ENCODE peak calls at places on chromosomes 1 and 21, in five cellular contexts. One of them, this sample, is unnamed.

GRCh38 chr1:182080955-182081582 is 19.6 kb upstream of the ZNF648 start:
- DNase-seq in HTR-8/SVneo: peak
- DNase-seq in stimulated activated CD8-positive, alpha-beta memory T cell treated with anti-CD3 and anti-CD28 coated beads, Interleukin-7, amount 100 ng/mL, for 1 hour: no peak
- DNase-seq in MCF 10A: peak
- DNase-seq in epithelial cell of esophagus: peak
- DNase-seq in this sample: no peak

GRCh38 chr1:157286646-157287420 is 148.6 kb upstream of the ETV3 start:
- DNase-seq in MCF 10A: no peak
- DNase-seq in HTR-8/SVneo: no peak
- DNase-seq in stimulated activated CD8-positive, alpha-beta memory T cell treated with anti-CD3 and anti-CD28 coated beads, Interleukin-7, amount 100 ng/mL, for 1 hour: no peak
- DNase-seq in epithelial cell of esophagus: no peak
- DNase-seq in this sample: no peak

GRCh38 chr1:178093150-178093957 is 550 bp upstream of the RASAL2 start:
- DNase-seq in stimulated activated CD8-positive, alpha-beta memory T cell treated with anti-CD3 and anti-CD28 coated beads, Interleukin-7, amount 100 ng/mL, for 1 hour: no peak
- DNase-seq in HTR-8/SVneo: peak
- DNase-seq in epithelial cell of esophagus: peak
- DNase-seq in MCF 10A: peak
- DNase-seq in this sample: peak

GRCh38 chr21:35043549-35043948 is 5.6 kb downstream of the RUNX1 start:
- DNase-seq in stimulated activated CD8-positive, alpha-beta memory T cell treated with anti-CD3 and anti-CD28 coated beads, Interleukin-7, amount 100 ng/mL, for 1 hour: no peak
- DNase-seq in HTR-8/SVneo: no peak
- DNase-seq in MCF 10A: no peak
- DNase-seq in epithelial cell of esophagus: no peak
- DNase-seq in this sample: no peak

GRCh38 chr1:206826409-206826808 is 39.0 kb upstream of the IL20 start:
- DNase-seq in MCF 10A: peak
- DNase-seq in stimulated activated CD8-positive, alpha-beta memory T cell treated with anti-CD3 and anti-CD28 coated beads, Interleukin-7, amount 100 ng/mL, for 1 hour: no peak
- DNase-seq in HTR-8/SVneo: peak
- DNase-seq in epithelial cell of esophagus: peak
- DNase-seq in this sample: no peak

GRCh38 chr1:41695118-41695517 is 210.6 kb upstream of the EDN2 start:
- DNase-seq in stimulated activated CD8-positive, alpha-beta memory T cell treated with anti-CD3 and anti-CD28 coated beads, Interleukin-7, amount 100 ng/mL, for 1 hour: no peak
- DNase-seq in epithelial cell of esophagus: peak
- DNase-seq in MCF 10A: no peak
- DNase-seq in HTR-8/SVneo: peak
- DNase-seq in this sample: no peak

GRCh38 chr1:225454733-225455132 is 26.9 kb upstream of the LBR start:
- DNase-seq in HTR-8/SVneo: peak
- DNase-seq in MCF 10A: peak
- DNase-seq in epithelial cell of esophagus: peak
- DNase-seq in stimulated activated CD8-positive, alpha-beta memory T cell treated with anti-CD3 and anti-CD28 coated beads, Interleukin-7, amount 100 ng/mL, for 1 hour: peak
- DNase-seq in this sample: no peak

GRCh38 chr1:179366093-179366800 is 476 bp downstream of the AXDND1 start:
- DNase-seq in MCF 10A: peak
- DNase-seq in stimulated activated CD8-positive, alpha-beta memory T cell treated with anti-CD3 and anti-CD28 coated beads, Interleukin-7, amount 100 ng/mL, for 1 hour: no peak
- DNase-seq in HTR-8/SVneo: no peak
- DNase-seq in epithelial cell of esophagus: peak
- DNase-seq in this sample: no peak

GRCh38 chr1:154524881-154525280 is 22.7 kb upstream of the SHE start:
- DNase-seq in MCF 10A: no peak
- DNase-seq in HTR-8/SVneo: no peak
- DNase-seq in epithelial cell of esophagus: no peak
- DNase-seq in stimulated activated CD8-positive, alpha-beta memory T cell treated with anti-CD3 and anti-CD28 coated beads, Interleukin-7, amount 100 ng/mL, for 1 hour: no peak
- DNase-seq in this sample: no peak

GRCh38 chr1:54273837-54274192 is 73.8 kb downstream of the MRPL37 start:
- DNase-seq in MCF 10A: no peak
- DNase-seq in stimulated activated CD8-positive, alpha-beta memory T cell treated with anti-CD3 and anti-CD28 coated beads, Interleukin-7, amount 100 ng/mL, for 1 hour: no peak
- DNase-seq in HTR-8/SVneo: no peak
- DNase-seq in epithelial cell of esophagus: no peak
- DNase-seq in this sample: no peak

GRCh38 chr1:11358991-11359390 is 86.0 kb downstream of the UBIAD1 start:
- DNase-seq in MCF 10A: no peak
- DNase-seq in HTR-8/SVneo: no peak
- DNase-seq in epithelial cell of esophagus: no peak
- DNase-seq in stimulated activated CD8-positive, alpha-beta memory T cell treated with anti-CD3 and anti-CD28 coated beads, Interleukin-7, amount 100 ng/mL, for 1 hour: no peak
- DNase-seq in this sample: no peak

GRCh38 chr1:98045211-98046030 is 124.6 kb upstream of the DPYD start:
- DNase-seq in epithelial cell of esophagus: peak
- DNase-seq in MCF 10A: no peak
- DNase-seq in stimulated activated CD8-positive, alpha-beta memory T cell treated with anti-CD3 and anti-CD28 coated beads, Interleukin-7, amount 100 ng/mL, for 1 hour: no peak
- DNase-seq in HTR-8/SVneo: no peak
- DNase-seq in this sample: no peak

GRCh38 chr1:156854634-156855033 is 4.3 kb downstream of the INSRR start:
- DNase-seq in stimulated activated CD8-positive, alpha-beta memory T cell treated with anti-CD3 and anti-CD28 coated beads, Interleukin-7, amount 100 ng/mL, for 1 hour: no peak
- DNase-seq in MCF 10A: no peak
- DNase-seq in epithelial cell of esophagus: no peak
- DNase-seq in HTR-8/SVneo: no peak
- DNase-seq in this sample: no peak

GRCh38 chr1:15417365-15417934 is 7.8 kb downstream of the EFHD2 start:
- DNase-seq in MCF 10A: peak
- DNase-seq in stimulated activated CD8-positive, alpha-beta memory T cell treated with anti-CD3 and anti-CD28 coated beads, Interleukin-7, amount 100 ng/mL, for 1 hour: peak
- DNase-seq in HTR-8/SVneo: peak
- DNase-seq in epithelial cell of esophagus: peak
- DNase-seq in this sample: no peak

GRCh38 chr1:19884312-19884711 is 2.1 kb downstream of the OTUD3 start:
- DNase-seq in HTR-8/SVneo: no peak
- DNase-seq in MCF 10A: no peak
- DNase-seq in epithelial cell of esophagus: peak
- DNase-seq in stimulated activated CD8-positive, alpha-beta memory T cell treated with anti-CD3 and anti-CD28 coated beads, Interleukin-7, amount 100 ng/mL, for 1 hour: no peak
- DNase-seq in this sample: no peak

GRCh38 chr1:238675241-238675640 is 711.1 kb upstream of the CHRM3 start:
- DNase-seq in epithelial cell of esophagus: no peak
- DNase-seq in HTR-8/SVneo: no peak
- DNase-seq in MCF 10A: no peak
- DNase-seq in stimulated activated CD8-positive, alpha-beta memory T cell treated with anti-CD3 and anti-CD28 coated beads, Interleukin-7, amount 100 ng/mL, for 1 hour: no peak
- DNase-seq in this sample: no peak

GRCh38 chr21:44539031-44539430 is 964 bp downstream of the KRTAP10-1 start:
- DNase-seq in stimulated activated CD8-positive, alpha-beta memory T cell treated with anti-CD3 and anti-CD28 coated beads, Interleukin-7, amount 100 ng/mL, for 1 hour: no peak
- DNase-seq in epithelial cell of esophagus: no peak
- DNase-seq in HTR-8/SVneo: no peak
- DNase-seq in MCF 10A: no peak
- DNase-seq in this sample: no peak

GRCh38 chr1:152347116-152347728 is 12.6 kb downstream of the FLG2 start:
- DNase-seq in MCF 10A: peak
- DNase-seq in HTR-8/SVneo: peak
- DNase-seq in epithelial cell of esophagus: peak
- DNase-seq in stimulated activated CD8-positive, alpha-beta memory T cell treated with anti-CD3 and anti-CD28 coated beads, Interleukin-7, amount 100 ng/mL, for 1 hour: no peak
- DNase-seq in this sample: no peak

GRCh38 chr1:205532026-205532891 is 27.8 kb downstream of the CDK18 start:
- DNase-seq in MCF 10A: no peak
- DNase-seq in HTR-8/SVneo: no peak
- DNase-seq in epithelial cell of esophagus: no peak
- DNase-seq in stimulated activated CD8-positive, alpha-beta memory T cell treated with anti-CD3 and anti-CD28 coated beads, Interleukin-7, amount 100 ng/mL, for 1 hour: no peak
- DNase-seq in this sample: no peak

This sample was measured in mesothelial cell of epicardium.